ENCODE peak calls at places on chromosomes 2 and 18, in ten cellular contexts. One of them, this sample, is unnamed.
A peak's percentile ranks its signal among the peaks of the same experiment; 100 is the strongest.

GRCh38 chr2:68031043-68031442 is 31.8 kb downstream of the C1D start:
- DNase-seq in lower lobe of right lung: no peak
- DNase-seq in right cardiac atrium: no peak
- DNase-seq in SK-N-SH: no peak
- DNase-seq in stomach: no peak
- DNase-seq in fibroblast of lung: no peak
- DNase-seq in cardiac muscle cell: no peak
- DNase-seq in adrenal gland: no peak
- DNase-seq in ovary: no peak
- DNase-seq in GM23248: no peak
- DNase-seq in this sample: no peak

GRCh38 chr2:15170068-15170775 is 390.9 kb downstream of the NBAS start:
- DNase-seq in lower lobe of right lung: no peak
- DNase-seq in right cardiac atrium: peak; percentile 77
- DNase-seq in SK-N-SH: peak; percentile 31
- DNase-seq in stomach: no peak
- DNase-seq in fibroblast of lung: peak; percentile 69
- DNase-seq in cardiac muscle cell: no peak
- DNase-seq in adrenal gland: no peak
- DNase-seq in ovary: no peak
- DNase-seq in GM23248: peak; percentile 58
- DNase-seq in this sample: no peak

GRCh38 chr2:170307988-170308387 is 130.0 kb downstream of the MYO3B start:
- DNase-seq in lower lobe of right lung: no peak
- DNase-seq in right cardiac atrium: no peak
- DNase-seq in SK-N-SH: no peak
- DNase-seq in stomach: no peak
- DNase-seq in fibroblast of lung: no peak
- DNase-seq in cardiac muscle cell: no peak
- DNase-seq in adrenal gland: no peak
- DNase-seq in ovary: no peak
- DNase-seq in GM23248: no peak
- DNase-seq in this sample: no peak

GRCh38 chr2:185919155-185919554 is 180.6 kb downstream of the FSIP2 start:
- DNase-seq in lower lobe of right lung: no peak
- DNase-seq in right cardiac atrium: no peak
- DNase-seq in SK-N-SH: no peak
- DNase-seq in stomach: no peak
- DNase-seq in fibroblast of lung: peak; percentile 38
- DNase-seq in cardiac muscle cell: no peak
- DNase-seq in adrenal gland: no peak
- DNase-seq in ovary: no peak
- DNase-seq in GM23248: peak; percentile 17
- DNase-seq in this sample: no peak

GRCh38 chr2:12046641-12047040 is 300.2 kb downstream of the LPIN1 start:
- DNase-seq in lower lobe of right lung: no peak
- DNase-seq in right cardiac atrium: no peak
- DNase-seq in SK-N-SH: no peak
- DNase-seq in stomach: no peak
- DNase-seq in fibroblast of lung: peak; percentile 65
- DNase-seq in cardiac muscle cell: no peak
- DNase-seq in adrenal gland: no peak
- DNase-seq in ovary: no peak
- DNase-seq in GM23248: peak; percentile 53
- DNase-seq in this sample: no peak

GRCh38 chr2:197873293-197873701 is 68.9 kb downstream of the PLCL1 start:
- DNase-seq in lower lobe of right lung: no peak
- DNase-seq in right cardiac atrium: no peak
- DNase-seq in SK-N-SH: no peak
- DNase-seq in stomach: no peak
- DNase-seq in fibroblast of lung: peak; percentile 86
- DNase-seq in cardiac muscle cell: peak; percentile 34
- DNase-seq in adrenal gland: no peak
- DNase-seq in ovary: no peak
- DNase-seq in GM23248: peak; percentile 64
- DNase-seq in this sample: no peak

GRCh38 chr18:73121207-73121606 is 253.4 kb upstream of the NETO1 start:
- DNase-seq in lower lobe of right lung: no peak
- DNase-seq in right cardiac atrium: no peak
- DNase-seq in SK-N-SH: no peak
- DNase-seq in stomach: no peak
- DNase-seq in fibroblast of lung: no peak
- DNase-seq in cardiac muscle cell: no peak
- DNase-seq in adrenal gland: no peak
- DNase-seq in ovary: no peak
- DNase-seq in GM23248: no peak
- DNase-seq in this sample: no peak

GRCh38 chr2:30203156-30203555 is 28.2 kb upstream of the LBH start:
- DNase-seq in lower lobe of right lung: no peak
- DNase-seq in right cardiac atrium: peak; percentile 46
- DNase-seq in SK-N-SH: no peak
- DNase-seq in stomach: peak; percentile 58
- DNase-seq in fibroblast of lung: no peak
- DNase-seq in cardiac muscle cell: no peak
- DNase-seq in adrenal gland: no peak
- DNase-seq in ovary: no peak
- DNase-seq in GM23248: no peak
- DNase-seq in this sample: no peak

GRCh38 chr2:59677095-59677609 is 876.3 kb downstream of the BCL11A start:
- DNase-seq in lower lobe of right lung: no peak
- DNase-seq in right cardiac atrium: no peak
- DNase-seq in SK-N-SH: no peak
- DNase-seq in stomach: no peak
- DNase-seq in fibroblast of lung: no peak
- DNase-seq in cardiac muscle cell: no peak
- DNase-seq in adrenal gland: no peak
- DNase-seq in ovary: no peak
- DNase-seq in GM23248: no peak
- DNase-seq in this sample: no peak

GRCh38 chr18:6487027-6487426 is 72.3 kb upstream of the L3MBTL4 start:
- DNase-seq in lower lobe of right lung: no peak
- DNase-seq in right cardiac atrium: no peak
- DNase-seq in SK-N-SH: no peak
- DNase-seq in stomach: no peak
- DNase-seq in fibroblast of lung: no peak
- DNase-seq in cardiac muscle cell: no peak
- DNase-seq in adrenal gland: no peak
- DNase-seq in ovary: no peak
- DNase-seq in GM23248: no peak
- DNase-seq in this sample: no peak

GRCh38 chr2:132871829-132872228 is 201.8 kb upstream of the LYPD1 start:
- DNase-seq in lower lobe of right lung: no peak
- DNase-seq in right cardiac atrium: no peak
- DNase-seq in SK-N-SH: peak; percentile 27
- DNase-seq in stomach: no peak
- DNase-seq in fibroblast of lung: no peak
- DNase-seq in cardiac muscle cell: no peak
- DNase-seq in adrenal gland: no peak
- DNase-seq in ovary: no peak
- DNase-seq in GM23248: no peak
- DNase-seq in this sample: no peak

GRCh38 chr2:134694411-134694810 is 24.4 kb downstream of the TMEM163 start:
- DNase-seq in lower lobe of right lung: no peak
- DNase-seq in right cardiac atrium: no peak
- DNase-seq in SK-N-SH: no peak
- DNase-seq in stomach: no peak
- DNase-seq in fibroblast of lung: no peak
- DNase-seq in cardiac muscle cell: no peak
- DNase-seq in adrenal gland: no peak
- DNase-seq in ovary: no peak
- DNase-seq in GM23248: no peak
- DNase-seq in this sample: no peak

GRCh38 chr2:9982248-9982647 is 30.8 kb downstream of the GRHL1 start:
- DNase-seq in lower lobe of right lung: no peak
- DNase-seq in right cardiac atrium: no peak
- DNase-seq in SK-N-SH: no peak
- DNase-seq in stomach: no peak
- DNase-seq in fibroblast of lung: peak; percentile 97
- DNase-seq in cardiac muscle cell: no peak
- DNase-seq in adrenal gland: no peak
- DNase-seq in ovary: no peak
- DNase-seq in GM23248: peak; percentile 92
- DNase-seq in this sample: no peak

GRCh38 chr2:54254180-54254579 is 1.8 kb downstream of the TSPYL6 start:
- DNase-seq in lower lobe of right lung: no peak
- DNase-seq in right cardiac atrium: no peak
- DNase-seq in SK-N-SH: no peak
- DNase-seq in stomach: no peak
- DNase-seq in fibroblast of lung: no peak
- DNase-seq in cardiac muscle cell: peak; percentile 4
- DNase-seq in adrenal gland: no peak
- DNase-seq in ovary: no peak
- DNase-seq in GM23248: no peak
- DNase-seq in this sample: no peak

DNA sequence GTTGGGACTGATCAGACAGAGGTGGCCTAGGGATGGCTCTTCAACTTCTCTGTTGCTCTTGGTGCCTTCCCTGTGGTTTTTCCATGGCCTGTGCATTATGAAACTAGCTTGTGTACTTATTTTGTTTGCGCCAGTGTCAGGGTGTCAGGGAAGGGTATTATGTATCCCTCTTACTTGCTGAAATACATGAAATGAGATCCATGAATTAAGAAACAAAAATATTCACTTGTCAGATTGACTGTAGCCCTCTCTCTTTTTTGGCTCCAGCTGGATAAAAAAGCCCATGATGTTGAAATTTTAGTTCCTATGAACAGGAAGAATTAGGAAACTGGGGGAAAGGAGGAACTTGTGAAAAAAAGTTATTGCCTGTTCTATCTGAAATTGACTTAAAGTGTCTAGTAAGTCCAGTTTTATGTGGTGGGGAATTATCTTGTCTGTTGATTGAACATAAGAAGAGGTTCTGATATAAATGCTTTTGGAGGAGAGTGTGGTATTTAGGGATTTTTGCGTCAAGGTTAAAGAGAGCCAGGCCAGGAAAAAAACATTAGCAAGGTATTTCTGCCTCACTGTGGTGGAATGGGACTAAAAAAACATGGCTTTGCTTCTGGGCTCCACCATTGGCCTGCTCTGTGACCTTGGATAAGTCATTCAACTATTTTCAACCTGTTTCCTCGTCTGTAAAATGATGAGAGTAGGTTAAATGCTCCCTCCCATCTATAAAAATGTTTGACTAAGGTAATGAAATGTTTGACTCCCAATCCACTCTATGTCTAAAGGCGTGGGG is 12.0 kb downstream of the UGP2 start:
- DNase-seq in lower lobe of right lung: no peak
- DNase-seq in right cardiac atrium: no peak
- DNase-seq in SK-N-SH: no peak
- DNase-seq in stomach: no peak
- DNase-seq in fibroblast of lung: peak; percentile 15
- DNase-seq in cardiac muscle cell: no peak
- DNase-seq in adrenal gland: no peak
- DNase-seq in ovary: no peak
- DNase-seq in GM23248: no peak
- DNase-seq in this sample: no peak
- H3K4me1 ChIP-seq in lower lobe of right lung: peaks cover 60% of the 10 kb centered on the region
- H3K4me1 ChIP-seq in right cardiac atrium: peaks cover 11% of the 10 kb centered on the region
- H3K4me1 ChIP-seq in SK-N-SH: no peaks in the 10 kb centered on the region
- H3K4me1 ChIP-seq in stomach: peaks cover 33% of the 10 kb centered on the region
- H3K4me1 ChIP-seq in fibroblast of lung: peaks cover 7% of the 10 kb centered on the region
- H3K4me1 ChIP-seq in cardiac muscle cell: peaks cover 62% of the 10 kb centered on the region
- H3K4me1 ChIP-seq in adrenal gland: peaks cover 66% of the 10 kb centered on the region
- H3K4me1 ChIP-seq in ovary: peaks cover 6% of the 10 kb centered on the region
- H3K4me1 ChIP-seq in GM23248: peaks cover 44% of the 10 kb centered on the region
- H3K4me1 ChIP-seq in this sample: peaks cover 84% of the 10 kb centered on the region

GRCh38 chr2:20188201-20188600 is 36.7 kb downstream of the SDC1 start:
- DNase-seq in lower lobe of right lung: no peak
- DNase-seq in right cardiac atrium: no peak
- DNase-seq in SK-N-SH: no peak
- DNase-seq in stomach: no peak
- DNase-seq in fibroblast of lung: no peak
- DNase-seq in cardiac muscle cell: no peak
- DNase-seq in adrenal gland: no peak
- DNase-seq in ovary: no peak
- DNase-seq in GM23248: no peak
- DNase-seq in this sample: no peak
- H3K4me1 ChIP-seq in lower lobe of right lung: peaks cover 51% of the 10 kb centered on the region
- H3K4me1 ChIP-seq in right cardiac atrium: no peaks in the 10 kb centered on the region
- H3K4me1 ChIP-seq in SK-N-SH: peaks cover 28% of the 10 kb centered on the region
- H3K4me1 ChIP-seq in stomach: peaks cover 44% of the 10 kb centered on the region
- H3K4me1 ChIP-seq in fibroblast of lung: peaks cover 3% of the 10 kb centered on the region
- H3K4me1 ChIP-seq in cardiac muscle cell: peaks cover 38% of the 10 kb centered on the region
- H3K4me1 ChIP-seq in adrenal gland: peaks cover 7% of the 10 kb centered on the region
- H3K4me1 ChIP-seq in ovary: no peaks in the 10 kb centered on the region
- H3K4me1 ChIP-seq in GM23248: peaks cover 10% of the 10 kb centered on the region
- H3K4me1 ChIP-seq in this sample: no peaks in the 10 kb centered on the region

DNA sequence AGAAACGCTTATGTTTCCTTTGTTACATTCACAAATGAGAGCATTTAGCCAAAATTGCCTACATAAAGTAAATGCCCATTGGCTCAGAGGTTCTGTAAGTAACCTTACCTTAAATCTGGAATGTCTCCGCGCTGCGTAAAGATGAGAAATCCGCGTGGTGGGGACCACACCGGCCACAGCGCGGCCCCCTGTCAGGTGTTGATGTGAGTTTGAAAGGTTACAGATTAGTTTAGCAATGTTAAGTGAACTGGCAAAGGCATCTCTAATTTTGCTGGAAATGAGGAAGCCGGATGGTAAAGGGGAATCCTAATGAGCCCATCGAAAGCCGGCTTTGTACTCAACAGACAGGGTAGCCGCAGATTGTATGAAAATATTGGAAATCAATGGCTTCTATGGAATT is 11.8 kb downstream of the SALL3 start:
- DNase-seq in lower lobe of right lung: no peak
- DNase-seq in right cardiac atrium: no peak
- DNase-seq in SK-N-SH: no peak
- DNase-seq in stomach: no peak
- DNase-seq in fibroblast of lung: no peak
- DNase-seq in cardiac muscle cell: no peak
- DNase-seq in adrenal gland: no peak
- DNase-seq in ovary: no peak
- DNase-seq in GM23248: no peak
- DNase-seq in this sample: no peak
- H3K4me1 ChIP-seq in lower lobe of right lung: no peaks in the 10 kb centered on the region
- H3K4me1 ChIP-seq in right cardiac atrium: no peaks in the 10 kb centered on the region
- H3K4me1 ChIP-seq in SK-N-SH: no peaks in the 10 kb centered on the region
- H3K4me1 ChIP-seq in stomach: no peaks in the 10 kb centered on the region
- H3K4me1 ChIP-seq in fibroblast of lung: no peaks in the 10 kb centered on the region
- H3K4me1 ChIP-seq in cardiac muscle cell: no peaks in the 10 kb centered on the region
- H3K4me1 ChIP-seq in adrenal gland: no peaks in the 10 kb centered on the region
- H3K4me1 ChIP-seq in ovary: no peaks in the 10 kb centered on the region
- H3K4me1 ChIP-seq in GM23248: no peaks in the 10 kb centered on the region
- H3K4me1 ChIP-seq in this sample: no peaks in the 10 kb centered on the region

GRCh38 chr2:102025016-102025491 is 33.3 kb downstream of the IL1R2 start:
- DNase-seq in lower lobe of right lung: no peak
- DNase-seq in right cardiac atrium: no peak
- DNase-seq in SK-N-SH: no peak
- DNase-seq in stomach: no peak
- DNase-seq in fibroblast of lung: peak; percentile 84
- DNase-seq in cardiac muscle cell: no peak
- DNase-seq in adrenal gland: no peak
- DNase-seq in ovary: no peak
- DNase-seq in GM23248: peak; percentile 82
- DNase-seq in this sample: no peak
- H3K4me1 ChIP-seq in lower lobe of right lung: peaks cover 61% of the 10 kb centered on the region
- H3K4me1 ChIP-seq in right cardiac atrium: peaks cover 10% of the 10 kb centered on the region
- H3K4me1 ChIP-seq in SK-N-SH: no peaks in the 10 kb centered on the region
- H3K4me1 ChIP-seq in stomach: peaks cover 4% of the 10 kb centered on the region
- H3K4me1 ChIP-seq in fibroblast of lung: peaks cover 15% of the 10 kb centered on the region
- H3K4me1 ChIP-seq in cardiac muscle cell: no peaks in the 10 kb centered on the region
- H3K4me1 ChIP-seq in adrenal gland: peaks cover 37% of the 10 kb centered on the region
- H3K4me1 ChIP-seq in ovary: peaks cover 22% of the 10 kb centered on the region
- H3K4me1 ChIP-seq in GM23248: peaks cover 63% of the 10 kb centered on the region
- H3K4me1 ChIP-seq in this sample: peaks cover 9% of the 10 kb centered on the region